ENCODE peak calls at places on chromosomes 6 and 20, in nine cellular contexts. R is body of pancreas, K is transverse colon, G is ovary, H is uterus, L is lung, B is fibroblast of lung, X is tibial artery, Y is upper lobe of right lung. M is an unnamed sample.

GRCh38 chr20:51461306-51461705 is 81.2 kb downstream of the NFATC2 start:
- DNase-seq in R (no peak), K (no peak), G (no peak), H (no peak), L (no peak), B (no peak), X (no peak), Y (no peak), M (no peak)

GRCh38 chr20:53298900-53299299 is 294.7 kb downstream of the ZNF217 start:
- DNase-seq in R (no peak), K (no peak), G (no peak), H (no peak), L (no peak), B (no peak), X (no peak), Y (no peak), M (no peak)

GRCh38 chr6:132412656-132413500 is 11.6 kb upstream of the MOXD1 start:
- DNase-seq in R (no peak), K (no peak), G (no peak), H (no peak), L (no peak), B (no peak), X (no peak), Y (no peak), M (no peak)

GRCh38 chr6:154156135-154156948 is 117.3 kb downstream of the OPRM1 start:
- DNase-seq in R (peak), K (peak), G (no peak), H (peak), L (peak), B (peak), X (no peak), Y (peak), M (peak)

GRCh38 chr6:41927253-41927652 is 6.0 kb downstream of the BYSL start:
- DNase-seq in R (no peak), K (no peak), G (no peak), H (no peak), L (no peak), B (no peak), X (no peak), Y (no peak), M (no peak)

GRCh38 chr6:74596586-74596985 is 609.3 kb downstream of the COL12A1 start:
- DNase-seq in R (no peak), K (no peak), G (no peak), H (no peak), L (no peak), B (no peak), X (no peak), Y (no peak), M (no peak)

GRCh38 chr20:15162061-15162740 is 824.8 kb upstream of the FLRT3 start:
- DNase-seq in R (no peak), K (no peak), G (no peak), H (no peak), L (no peak), B (no peak), X (no peak), Y (no peak), M (no peak)

GRCh38 chr6:54541521-54541920 is 233.3 kb downstream of the TINAG start:
- DNase-seq in R (no peak), K (no peak), G (no peak), H (no peak), L (no peak), B (no peak), X (no peak), Y (no peak), M (no peak)

GRCh38 chr6:136090929-136091328 is 159.2 kb downstream of the MTFR2 start:
- DNase-seq in R (no peak), K (no peak), G (no peak), H (no peak), L (no peak), B (no peak), X (no peak), Y (no peak), M (no peak)

GRCh38 chr20:3896853-3897252 is 7.7 kb downstream of the PANK2 start:
- DNase-seq in R (no peak), K (no peak), G (no peak), H (no peak), L (no peak), B (no peak), X (peak), Y (no peak), M (no peak)

GRCh38 chr20:51402201-51402600 is 140.3 kb downstream of the NFATC2 start:
- DNase-seq in R (no peak), K (peak), G (no peak), H (no peak), L (no peak), B (peak), X (no peak), Y (peak), M (no peak)

GRCh38 chr6:39642300-39642699 is 82.9 kb downstream of the KIF6 start:
- DNase-seq in R (no peak), K (no peak), G (no peak), H (no peak), L (no peak), B (no peak), X (no peak), Y (no peak), M (no peak)

GRCh38 chr6:130752292-130752691 is 74.9 kb upstream of the SMLR1 start:
- DNase-seq in R (no peak), K (no peak), G (no peak), H (no peak), L (no peak), B (peak), X (no peak), Y (no peak), M (no peak)

GRCh38 chr6:132142768-132143167 is 191.6 kb upstream of the CCN2 start:
- DNase-seq in R (no peak), K (no peak), G (no peak), H (no peak), L (no peak), B (no peak), X (no peak), Y (no peak), M (no peak)

GRCh38 chr6:51495016-51495805 is 592.2 kb downstream of the PKHD1 start:
- DNase-seq in R (peak), K (no peak), G (no peak), H (no peak), L (no peak), B (no peak), X (no peak), Y (no peak), M (peak)

GRCh38 chr6:109308018-109308492 is 74.2 kb downstream of the CD164 start:
- DNase-seq in R (peak), K (peak), G (no peak), H (no peak), L (peak), B (peak), X (peak), Y (no peak), M (no peak)

GRCh38 chr6:52497652-52498408 is 77.7 kb downstream of the EFHC1 start:
- DNase-seq in R (no peak), K (peak), G (no peak), H (peak), L (peak), B (peak), X (no peak), Y (no peak), M (no peak)

GRCh38 chr20:57470212-57470522 is 54.8 kb downstream of the CTCFL start:
- DNase-seq in R (no peak), K (no peak), G (no peak), H (no peak), L (no peak), B (no peak), X (no peak), Y (peak), M (no peak)

GRCh38 chr6:73505142-73505541 is 15.7 kb downstream of the EEF1A1 start:
- DNase-seq in R (no peak), K (no peak), G (no peak), H (no peak), L (no peak), B (no peak), X (no peak), Y (no peak), M (no peak)

GRCh38 chr6:13988908-13989307 is 64.2 kb downstream of the RNF182 start:
- DNase-seq in R (no peak), K (no peak), G (no peak), H (no peak), L (no peak), B (no peak), X (no peak), Y (no peak), M (no peak)

GRCh38 chr6:13987400-13987865 is 62.7 kb downstream of the RNF182 start:
- DNase-seq in R (no peak), K (no peak), G (no peak), H (no peak), L (no peak), B (no peak), X (no peak), Y (no peak), M (no peak)

GRCh38 chr6:13986700-13987399 is 62.1 kb downstream of the RNF182 start:
- DNase-seq in R (no peak), K (no peak), G (no peak), H (no peak), L (no peak), B (no peak), X (no peak), Y (no peak), M (no peak)

GRCh38 chr6:13989424-13990144 is 64.8 kb downstream of the RNF182 start:
- DNase-seq in R (no peak), K (no peak), G (no peak), H (no peak), L (no peak), B (peak), X (no peak), Y (no peak), M (no peak)

GRCh38 chr6:13988049-13988738 is 63.4 kb downstream of the RNF182 start:
- DNase-seq in R (no peak), K (no peak), G (no peak), H (no peak), L (no peak), B (no peak), X (no peak), Y (no peak), M (no peak)
- H3K27ac ChIP-seq in R (no peak), K (no peak), G (no peak), H (no peak), L (no peak), B (no peak), X (no peak), Y (no peak), M (no peak)

DNA sequence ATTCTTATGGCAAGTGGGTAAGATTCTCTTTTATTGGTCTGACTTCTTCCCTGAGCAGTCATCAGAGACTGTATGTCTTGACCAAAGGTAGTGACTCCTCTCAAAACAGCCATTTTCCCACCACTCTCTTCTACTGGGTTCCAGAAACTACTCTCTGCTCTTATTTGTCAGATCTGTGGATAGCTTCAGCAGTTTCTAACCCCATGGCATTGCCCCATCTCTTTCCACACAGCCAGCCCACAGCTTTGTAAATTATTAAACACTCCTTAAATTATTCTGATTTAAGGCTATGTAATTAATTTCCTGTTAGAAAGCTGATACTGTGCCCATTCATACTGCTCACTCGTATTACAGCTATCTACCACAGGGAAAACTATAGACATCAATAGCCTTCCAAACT is 138.4 kb upstream of the CNR1 start:
- DNase-seq in R (no peak), K (no peak), G (no peak), H (no peak), L (no peak), B (no peak), X (no peak), Y (no peak), M (no peak)
- TF ChIP-seq CTCF in R (no peak), K (no peak), G (no peak), H (no peak), L (no peak), B (no peak), X (no peak), Y (no peak), M (no peak)

DNA sequence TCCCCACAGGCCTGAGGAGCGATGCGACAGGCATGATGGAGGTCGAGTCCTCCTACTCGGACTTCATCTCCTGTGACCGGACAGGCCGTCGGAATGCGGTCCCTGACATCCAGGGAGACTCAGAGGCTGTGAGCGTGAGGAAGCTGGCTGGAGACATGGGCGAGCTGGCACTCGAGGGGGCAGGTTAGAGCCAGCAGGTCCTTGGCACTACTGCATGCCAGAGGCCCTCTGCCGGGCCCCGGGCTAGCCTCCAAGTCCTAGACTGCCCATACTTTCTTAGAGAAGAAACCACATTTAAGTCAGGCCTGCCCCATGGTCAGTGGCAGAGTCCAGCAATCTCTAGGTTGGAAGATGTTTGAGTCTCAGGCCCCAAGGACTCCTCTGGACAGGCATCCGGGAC is 32.1 kb downstream of the PKIG start:
- DNase-seq in R (no peak), K (no peak), G (no peak), H (no peak), L (no peak), B (no peak), X (no peak), Y (peak), M (no peak)
- H3K27ac ChIP-seq in R (no peak), K (peak), G (peak), H (peak), L (peak), B (no peak), X (peak), Y (peak), M (no peak)

GRCh38 chr6:146290589-146290901 is 253.1 kb upstream of the RAB32 start:
- DNase-seq in R (no peak), K (no peak), G (no peak), H (no peak), L (no peak), B (no peak), X (no peak), Y (no peak), M (no peak)

GRCh38 chr6:146287691-146288369 is 255.8 kb upstream of the RAB32 start:
- DNase-seq in R (no peak), K (no peak), G (no peak), H (no peak), L (no peak), B (peak), X (no peak), Y (no peak), M (no peak)

GRCh38 chr6:146282837-146283236 is 254.0 kb downstream of the GRM1 start:
- DNase-seq in R (no peak), K (no peak), G (no peak), H (no peak), L (no peak), B (no peak), X (no peak), Y (no peak), M (no peak)

GRCh38 chr6:146289816-146290588 is 253.6 kb upstream of the RAB32 start:
- DNase-seq in R (peak), K (no peak), G (no peak), H (no peak), L (no peak), B (peak), X (peak), Y (no peak), M (no peak)

DNA sequence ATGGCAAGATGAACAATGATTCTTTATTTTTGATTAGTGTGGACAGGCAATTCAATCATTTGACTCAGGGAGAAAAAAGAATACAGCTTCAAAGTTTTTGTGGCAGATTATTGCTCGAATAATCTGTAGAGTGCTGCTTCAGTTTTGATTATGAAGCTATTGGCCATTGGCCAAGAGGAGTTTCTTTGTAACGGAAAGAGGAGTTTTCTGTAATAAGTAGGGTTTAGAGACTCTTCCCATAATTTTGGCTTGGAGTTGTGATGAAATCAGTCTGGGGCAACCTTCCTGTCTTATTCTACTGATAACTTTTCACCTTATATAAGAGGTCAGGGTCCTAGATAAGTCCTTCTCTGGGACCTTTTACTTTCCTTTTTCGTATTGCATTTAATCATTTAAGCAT is 256.7 kb upstream of the RAB32 start:
- DNase-seq in R (no peak), K (no peak), G (no peak), H (no peak), L (no peak), B (peak), X (no peak), Y (no peak), M (no peak)
- TF ChIP-seq CTCF in R (no peak), K (no peak), G (no peak), H (no peak), L (no peak), B (no peak), X (no peak), Y (no peak), M (no peak)

GRCh38 chr20:32236819-32237218 is 29.1 kb downstream of the POFUT1 start:
- DNase-seq in R (no peak), K (no peak), G (no peak), H (no peak), L (no peak), B (no peak), X (no peak), Y (no peak), M (no peak)
- H3K27ac ChIP-seq in R (peak), K (peak), G (no peak), H (no peak), L (no peak), B (no peak), X (no peak), Y (no peak), M (no peak)

GRCh38 chr20:37943033-37943432 is 40.1 kb downstream of the VSTM2L start:
- DNase-seq in R (no peak), K (no peak), G (no peak), H (no peak), L (no peak), B (no peak), X (no peak), Y (no peak), M (no peak)

GRCh38 chr20:37939701-37940151 is 36.8 kb downstream of the VSTM2L start:
- DNase-seq in R (no peak), K (no peak), G (no peak), H (no peak), L (no peak), B (no peak), X (no peak), Y (peak), M (no peak)

GRCh38 chr20:37940161-37940560 is 37.2 kb downstream of the VSTM2L start:
- DNase-seq in R (no peak), K (no peak), G (no peak), H (no peak), L (no peak), B (no peak), X (no peak), Y (peak), M (no peak)

GRCh38 chr20:37941992-37942391 is 39.1 kb downstream of the VSTM2L start:
- DNase-seq in R (no peak), K (no peak), G (no peak), H (no peak), L (no peak), B (no peak), X (no peak), Y (no peak), M (no peak)

GRCh38 chr20:37941332-37941731 is 38.4 kb downstream of the VSTM2L start:
- DNase-seq in R (no peak), K (no peak), G (no peak), H (no peak), L (no peak), B (no peak), X (no peak), Y (no peak), M (no peak)
- TF ChIP-seq CTCF in R (no peak), K (no peak), G (no peak), H (no peak), L (no peak), B (no peak), X (no peak), Y (no peak), M (no peak)

GRCh38 chr6:76702187-76702586 is 629.7 kb upstream of the IMPG1 start:
- DNase-seq in R (no peak), K (no peak), G (no peak), H (no peak), L (no peak), B (no peak), X (no peak), Y (no peak), M (no peak)

GRCh38 chr6:76706086-76706485 is 633.6 kb upstream of the IMPG1 start:
- DNase-seq in R (no peak), K (no peak), G (no peak), H (no peak), L (no peak), B (no peak), X (no peak), Y (no peak), M (no peak)

GRCh38 chr6:76701610-76702009 is 629.1 kb upstream of the IMPG1 start:
- DNase-seq in R (no peak), K (no peak), G (no peak), H (no peak), L (no peak), B (no peak), X (no peak), Y (no peak), M (no peak)

GRCh38 chr6:76703285-76703684 is 630.8 kb upstream of the IMPG1 start:
- DNase-seq in R (no peak), K (no peak), G (no peak), H (no peak), L (no peak), B (no peak), X (no peak), Y (no peak), M (no peak)

GRCh38 chr6:76703786-76704185 is 631.3 kb upstream of the IMPG1 start:
- DNase-seq in R (no peak), K (no peak), G (no peak), H (no peak), L (no peak), B (no peak), X (no peak), Y (no peak), M (no peak)
- H3K27ac ChIP-seq in R (no peak), K (no peak), G (no peak), H (no peak), L (no peak), B (no peak), X (no peak), Y (no peak), M (no peak)

GRCh38 chr20:44959896-44960852 is at the start of gene TOMM34:
- DNase-seq in R (peak), K (peak), G (peak), H (peak), L (peak), B (peak), X (peak), Y (peak), M (peak)
- TF ChIP-seq CTCF in R (no peak), K (no peak), G (no peak), H (peak), L (no peak), B (no peak), X (no peak), Y (no peak), M (no peak)

GRCh38 chr6:111763381-111763780 is 109.9 kb downstream of the FYN start:
- DNase-seq in R (no peak), K (no peak), G (no peak), H (no peak), L (no peak), B (peak), X (no peak), Y (no peak), M (no peak)
- H3K27ac ChIP-seq in R (no peak), K (peak), G (no peak), H (no peak), L (no peak), B (no peak), X (no peak), Y (no peak), M (no peak)

GRCh38 chr6:118317581-118318563 is 230.2 kb upstream of the PLN start:
- DNase-seq in R (no peak), K (no peak), G (no peak), H (no peak), L (no peak), B (peak), X (no peak), Y (no peak), M (no peak)

GRCh38 chr6:118318648-118319047 is 229.4 kb upstream of the PLN start:
- DNase-seq in R (no peak), K (no peak), G (no peak), H (no peak), L (no peak), B (no peak), X (no peak), Y (no peak), M (no peak)

GRCh38 chr6:118320652-118321051 is 227.4 kb upstream of the PLN start:
- DNase-seq in R (no peak), K (no peak), G (no peak), H (no peak), L (no peak), B (peak), X (no peak), Y (no peak), M (no peak)

GRCh38 chr6:118316796-118317384 is 231.2 kb upstream of the PLN start:
- DNase-seq in R (no peak), K (no peak), G (no peak), H (no peak), L (no peak), B (no peak), X (no peak), Y (no peak), M (no peak)

DNA sequence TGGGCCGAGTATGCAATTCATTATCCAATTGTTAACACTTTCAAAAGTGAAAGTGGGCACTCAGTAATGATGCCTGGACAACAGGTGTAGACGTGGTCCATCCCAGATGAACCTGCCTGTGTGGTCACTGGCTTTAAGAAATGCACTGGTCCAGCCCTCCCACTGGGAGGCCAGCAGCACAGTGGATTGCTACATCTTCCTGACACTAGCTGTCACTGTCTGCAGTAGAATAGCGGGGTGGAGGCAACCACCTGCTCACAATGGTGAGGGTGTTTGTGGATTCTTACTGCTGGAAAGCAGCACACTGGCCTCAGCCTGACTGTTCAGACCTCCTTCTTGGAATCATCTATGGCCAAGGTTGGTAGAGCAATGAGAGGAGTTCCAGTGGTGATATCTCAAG is 228.2 kb upstream of the PLN start:
- DNase-seq in R (no peak), K (no peak), G (no peak), H (no peak), L (no peak), B (no peak), X (no peak), Y (no peak), M (no peak)
- TF ChIP-seq CTCF in R (no peak), K (no peak), G (no peak), H (no peak), L (no peak), B (no peak), X (no peak), Y (no peak), M (no peak)